ENCODE peak calls at places on chromosomes 7 and 10, in four cellular contexts. E is progenitor cell of endocrine pancreas; R is CD8-positive, alpha-beta memory T cell; P is WTC11. B is an unnamed sample.

GRCh38 chr10:50544095-50544856 is 79.5 kb downstream of the SGMS1 start:
- DNase-seq in R (no peak), E (no peak), P (no peak), B (no peak)

GRCh38 chr10:126208736-126209317 is 179.4 kb downstream of the ADAM12 start:
- DNase-seq in P (no peak), E (no peak), R (no peak), B (no peak)

GRCh38 chr10:24209946-24210491 is 1.1 kb downstream of the KIAA1217 start:
- DNase-seq in P (no peak), R (no peak), E (no peak), B (peak; percentile 78)

GRCh38 chr7:137996871-137997270 is 5.0 kb downstream of the CREB3L2 start:
- DNase-seq in E (no peak), R (no peak), P (no peak), B (no peak)

GRCh38 chr7:105022458-105022857 is 8.5 kb downstream of the KMT2E start:
- DNase-seq in R (no peak), E (no peak), P (no peak), B (no peak)

GRCh38 chr10:104077282-104078151 is 8.2 kb downstream of the COL17A1 start:
- DNase-seq in P (peak; percentile 33), R (no peak), E (no peak), B (no peak)

GRCh38 chr10:6219494-6219836 is 16.7 kb downstream of the PFKFB3 start:
- DNase-seq in P (no peak), R (no peak), E (no peak), B (no peak)

GRCh38 chr7:18541189-18541870 is 45.8 kb downstream of the HDAC9 start:
- DNase-seq in E (no peak), P (no peak), R (no peak), B (no peak)

GRCh38 chr7:107768263-107768662 is 24.3 kb downstream of the CBLL1 start:
- DNase-seq in R (no peak), E (no peak), P (no peak), B (no peak)

GRCh38 chr10:18738835-18739234 is 79.6 kb downstream of the ARL5B start:
- DNase-seq in E (no peak), P (no peak), R (no peak), B (no peak)

GRCh38 chr10:21355591-21356011 is 169.9 kb downstream of the SKIDA1 start:
- DNase-seq in E (no peak), R (no peak), P (no peak), B (no peak)

GRCh38 chr7:126728967-126729366 is 523.8 kb downstream of the GRM8 start:
- DNase-seq in P (no peak), R (no peak), E (no peak), B (no peak)

GRCh38 chr7:23347682-23348180 is 48.6 kb downstream of the MALSU1 start:
- DNase-seq in P (no peak), R (no peak), E (no peak), B (peak; percentile 36)

GRCh38 chr10:57657164-57657765 is 610.4 kb downstream of the IPMK start:
- DNase-seq in P (peak; percentile 68), R (no peak), E (peak; percentile 52), B (peak; percentile 40)

GRCh38 chr10:35912615-35913170 is 270.6 kb upstream of the FZD8 start:
- DNase-seq in P (no peak), R (no peak), E (no peak), B (no peak)

GRCh38 chr10:49827297-49827696 is 65.2 kb upstream of the OGDHL start:
- DNase-seq in E (no peak), P (no peak), R (no peak), B (no peak)

GRCh38 chr10:62512732-62513475 is 138.7 kb downstream of the ZNF365 start:
- DNase-seq in P (no peak), E (no peak), R (no peak), B (no peak)

GRCh38 chr7:76356823-76357222 is 2.0 kb downstream of the YWHAG start:
- DNase-seq in R (no peak), P (no peak), E (no peak), B (no peak)

GRCh38 chr10:3692331-3692860 is 92.6 kb downstream of the KLF6 start:
- DNase-seq in E (no peak), R (no peak), P (no peak), B (no peak)

GRCh38 chr7:40000734-40001315 is 50.8 kb downstream of the CDK13 start:
- DNase-seq in R (no peak), E (no peak), P (no peak), B (no peak)

GRCh38 chr7:157411580-157411979 is 74.8 kb downstream of the DNAJB6 start:
- DNase-seq in R (peak; percentile 47), E (no peak), P (peak; percentile 71), B (no peak)

GRCh38 chr7:117645456-117646181 is 165.8 kb downstream of the CFTR start:
- DNase-seq in E (no peak), P (no peak), R (no peak), B (no peak)

GRCh38 chr7:27585781-27586447 is 76.8 kb downstream of the HIBADH start:
- DNase-seq in E (no peak), P (no peak), R (no peak), B (no peak)

GRCh38 chr7:1912472-1913289 is 242.6 kb downstream of the ELFN1 start:
- DNase-seq in P (no peak), R (no peak), E (no peak), B (no peak)

GRCh38 chr10:87865201-87866025 is 2.0 kb downstream of the PTEN start:
- DNase-seq in E (no peak), P (no peak), R (no peak), B (no peak)

B was measured in GM10248.